ENCODE peak calls at places on chromosome 21, in five cellular contexts. C is mesendoderm; A is activated CD4-positive, alpha-beta T cell treated with anti-CD3 and anti-CD28 coated beads for 1 hour; L is T-helper 17 cell; W is CD8-positive, alpha-beta memory T cell. F is an unnamed sample.

GRCh38 chr21:33026878-33027400 is 1.2 kb downstream of the OLIG2 start:
- DNase-seq in A (no peak), C (no peak), W (no peak), L (no peak), F (peak; percentile 14)

GRCh38 chr21:35512321-35512720 is 463.2 kb upstream of the RUNX1 start:
- DNase-seq in W (no peak), L (no peak), A (no peak), C (no peak), F (peak; percentile 63)

GRCh38 chr21:45846373-45847160 is 135.0 kb upstream of the COL6A1 start:
- DNase-seq in A (no peak), L (no peak), C (no peak), W (no peak), F (peak; percentile 72)

GRCh38 chr21:35423694-35424093 is 374.6 kb upstream of the RUNX1 start:
- DNase-seq in C (no peak), L (no peak), A (no peak), W (no peak), F (peak; percentile 89)

GRCh38 chr21:29730281-29730680 is 209.5 kb downstream of the GRIK1 start:
- DNase-seq in W (no peak), L (no peak), C (no peak), A (no peak), F (no peak)

GRCh38 chr21:17711896-17712295 is 99.2 kb upstream of the BTG3 start:
- DNase-seq in L (no peak), A (no peak), C (no peak), W (no peak), F (no peak)

GRCh38 chr21:29208666-29209059 is 78.2 kb downstream of the MAP3K7CL start:
- DNase-seq in A (no peak), C (no peak), W (no peak), L (no peak), F (peak; percentile 87)

GRCh38 chr21:24941316-24942185 is 665.7 kb downstream of the MRPL39 start:
- DNase-seq in A (no peak), C (peak; percentile 16), W (no peak), L (no peak), F (no peak)

GRCh38 chr21:17794631-17795030 is 24.5 kb downstream of the C21orf91 start:
- DNase-seq in A (no peak), L (no peak), W (no peak), C (no peak), F (no peak)

GRCh38 chr21:41833138-41834115 is 45.7 kb downstream of the PRDM15 start:
- DNase-seq in L (no peak), A (no peak), C (no peak), W (no peak), F (no peak)

GRCh38 chr21:44988607-44989537 is 49.0 kb downstream of the SLX9 start:
- DNase-seq in W (no peak), C (no peak), A (no peak), L (no peak), F (no peak)

GRCh38 chr21:15741510-15741909 is 11.7 kb downstream of the USP25 start:
- DNase-seq in W (no peak), L (no peak), C (no peak), A (no peak), F (peak; percentile 27)

GRCh38 chr21:35547946-35548774 is 499.1 kb upstream of the RUNX1 start:
- DNase-seq in W (no peak), A (no peak), C (no peak), L (no peak), F (no peak)

GRCh38 chr21:29403291-29403690 is 104.6 kb downstream of the BACH1 start:
- DNase-seq in W (no peak), A (no peak), C (no peak), L (no peak), F (peak; percentile 39)

GRCh38 chr21:45580576-45581321 is 38.5 kb upstream of the SLC19A1 start:
- DNase-seq in L (no peak), C (peak; percentile 51), A (peak; percentile 2), W (no peak), F (no peak)

GRCh38 chr21:32524010-32524719 is 61.2 kb downstream of the TCP10L start:
- DNase-seq in C (peak; percentile 65), W (no peak), A (no peak), L (no peak), F (peak; percentile 91)

GRCh38 chr21:45367402-45368351 is 37.3 kb upstream of the COL18A1 start:
- DNase-seq in L (no peak), W (no peak), A (no peak), C (no peak), F (no peak)

GRCh38 chr21:33434770-33435360 is 31.7 kb downstream of the IFNGR2 start:
- DNase-seq in C (no peak), L (no peak), W (no peak), A (no peak), F (peak; percentile 91)

GRCh38 chr21:38349111-38349746 is 92.4 kb downstream of the KCNJ15 start:
- DNase-seq in A (no peak), W (no peak), L (no peak), C (no peak), F (peak; percentile 5)

GRCh38 chr21:44566403-44566802 is 7.1 kb upstream of the KRTAP10-4 start:
- DNase-seq in L (no peak), W (no peak), A (no peak), C (no peak), F (no peak)